ENCODE peak calls at places on chromosome 19, in ten cellular contexts. One of them, this sample, is unnamed.

GRCh38 chr19:11166281-11167142 is 10.9 kb upstream of the SPC24 start:
- DNase-seq in C1 segment of cervical spinal cord: no peak
- DNase-seq in fibroblast of lung: no peak
- DNase-seq in activated CD4-positive, alpha-beta T cell treated with anti-CD3 and anti-CD28 coated beads, Interleukin-2, amount 50 U/mL, for 1 hour: no peak
- DNase-seq in frontal cortex: no peak
- DNase-seq in activated T-helper 1 cell treated with Interleukin-2 at 50 U/mL for 16 hours: no peak
- DNase-seq in neural crest cell: no peak
- DNase-seq in upper lobe of right lung: no peak
- DNase-seq in endothelial cell: no peak
- DNase-seq in head of caudate nucleus: no peak
- DNase-seq in this sample: no peak

GRCh38 chr19:18856385-18857126 is 24.8 kb downstream of the UPF1 start:
- DNase-seq in C1 segment of cervical spinal cord: no peak
- DNase-seq in fibroblast of lung: no peak
- DNase-seq in activated CD4-positive, alpha-beta T cell treated with anti-CD3 and anti-CD28 coated beads, Interleukin-2, amount 50 U/mL, for 1 hour: no peak
- DNase-seq in frontal cortex: peak
- DNase-seq in activated T-helper 1 cell treated with Interleukin-2 at 50 U/mL for 16 hours: no peak
- DNase-seq in neural crest cell: no peak
- DNase-seq in upper lobe of right lung: no peak
- DNase-seq in endothelial cell: no peak
- DNase-seq in head of caudate nucleus: peak
- DNase-seq in this sample: no peak

GRCh38 chr19:48627211-48627864 is 8.0 kb downstream of the SPHK2 start:
- DNase-seq in C1 segment of cervical spinal cord: no peak
- DNase-seq in fibroblast of lung: no peak
- DNase-seq in activated CD4-positive, alpha-beta T cell treated with anti-CD3 and anti-CD28 coated beads, Interleukin-2, amount 50 U/mL, for 1 hour: no peak
- DNase-seq in frontal cortex: no peak
- DNase-seq in activated T-helper 1 cell treated with Interleukin-2 at 50 U/mL for 16 hours: no peak
- DNase-seq in neural crest cell: no peak
- DNase-seq in upper lobe of right lung: peak
- DNase-seq in endothelial cell: no peak
- DNase-seq in head of caudate nucleus: no peak
- DNase-seq in this sample: no peak

GRCh38 chr19:50417138-50417849 is 1.4 kb upstream of the SPIB start:
- DNase-seq in C1 segment of cervical spinal cord: no peak
- DNase-seq in fibroblast of lung: no peak
- DNase-seq in activated CD4-positive, alpha-beta T cell treated with anti-CD3 and anti-CD28 coated beads, Interleukin-2, amount 50 U/mL, for 1 hour: no peak
- DNase-seq in frontal cortex: no peak
- DNase-seq in activated T-helper 1 cell treated with Interleukin-2 at 50 U/mL for 16 hours: no peak
- DNase-seq in neural crest cell: no peak
- DNase-seq in upper lobe of right lung: no peak
- DNase-seq in endothelial cell: no peak
- DNase-seq in head of caudate nucleus: no peak
- DNase-seq in this sample: peak

GRCh38 chr19:33702606-33703437 is 81.1 kb downstream of the CHST8 start:
- DNase-seq in C1 segment of cervical spinal cord: no peak
- DNase-seq in fibroblast of lung: no peak
- DNase-seq in activated CD4-positive, alpha-beta T cell treated with anti-CD3 and anti-CD28 coated beads, Interleukin-2, amount 50 U/mL, for 1 hour: no peak
- DNase-seq in frontal cortex: no peak
- DNase-seq in activated T-helper 1 cell treated with Interleukin-2 at 50 U/mL for 16 hours: no peak
- DNase-seq in neural crest cell: no peak
- DNase-seq in upper lobe of right lung: peak
- DNase-seq in endothelial cell: no peak
- DNase-seq in head of caudate nucleus: no peak
- DNase-seq in this sample: no peak

GRCh38 chr19:7973883-7974282 is 30.4 kb upstream of the TIMM44 start:
- DNase-seq in C1 segment of cervical spinal cord: peak
- DNase-seq in fibroblast of lung: no peak
- DNase-seq in activated CD4-positive, alpha-beta T cell treated with anti-CD3 and anti-CD28 coated beads, Interleukin-2, amount 50 U/mL, for 1 hour: no peak
- DNase-seq in frontal cortex: no peak
- DNase-seq in activated T-helper 1 cell treated with Interleukin-2 at 50 U/mL for 16 hours: no peak
- DNase-seq in neural crest cell: no peak
- DNase-seq in upper lobe of right lung: no peak
- DNase-seq in endothelial cell: no peak
- DNase-seq in head of caudate nucleus: peak
- DNase-seq in this sample: no peak

GRCh38 chr19:1261512-1261862 is 7.6 kb upstream of the CIRBP start:
- DNase-seq in C1 segment of cervical spinal cord: no peak
- DNase-seq in fibroblast of lung: no peak
- DNase-seq in activated CD4-positive, alpha-beta T cell treated with anti-CD3 and anti-CD28 coated beads, Interleukin-2, amount 50 U/mL, for 1 hour: no peak
- DNase-seq in frontal cortex: no peak
- DNase-seq in activated T-helper 1 cell treated with Interleukin-2 at 50 U/mL for 16 hours: no peak
- DNase-seq in neural crest cell: no peak
- DNase-seq in upper lobe of right lung: peak
- DNase-seq in endothelial cell: no peak
- DNase-seq in head of caudate nucleus: no peak
- DNase-seq in this sample: no peak

GRCh38 chr19:12581100-12581499 is 29.5 kb downstream of the ZNF490 start:
- DNase-seq in C1 segment of cervical spinal cord: no peak
- DNase-seq in fibroblast of lung: no peak
- DNase-seq in activated CD4-positive, alpha-beta T cell treated with anti-CD3 and anti-CD28 coated beads, Interleukin-2, amount 50 U/mL, for 1 hour: no peak
- DNase-seq in frontal cortex: no peak
- DNase-seq in activated T-helper 1 cell treated with Interleukin-2 at 50 U/mL for 16 hours: no peak
- DNase-seq in neural crest cell: no peak
- DNase-seq in upper lobe of right lung: no peak
- DNase-seq in endothelial cell: no peak
- DNase-seq in head of caudate nucleus: no peak
- DNase-seq in this sample: no peak

GRCh38 chr19:1353144-1353543 is 30.6 kb upstream of the NDUFS7 start:
- DNase-seq in C1 segment of cervical spinal cord: no peak
- DNase-seq in fibroblast of lung: no peak
- DNase-seq in activated CD4-positive, alpha-beta T cell treated with anti-CD3 and anti-CD28 coated beads, Interleukin-2, amount 50 U/mL, for 1 hour: no peak
- DNase-seq in frontal cortex: no peak
- DNase-seq in activated T-helper 1 cell treated with Interleukin-2 at 50 U/mL for 16 hours: no peak
- DNase-seq in neural crest cell: no peak
- DNase-seq in upper lobe of right lung: no peak
- DNase-seq in endothelial cell: no peak
- DNase-seq in head of caudate nucleus: no peak
- DNase-seq in this sample: no peak

GRCh38 chr19:43802216-43802951 is at the start of gene LYPD5:
- DNase-seq in C1 segment of cervical spinal cord: no peak
- DNase-seq in fibroblast of lung: no peak
- DNase-seq in activated CD4-positive, alpha-beta T cell treated with anti-CD3 and anti-CD28 coated beads, Interleukin-2, amount 50 U/mL, for 1 hour: no peak
- DNase-seq in frontal cortex: no peak
- DNase-seq in activated T-helper 1 cell treated with Interleukin-2 at 50 U/mL for 16 hours: no peak
- DNase-seq in neural crest cell: no peak
- DNase-seq in upper lobe of right lung: no peak
- DNase-seq in endothelial cell: no peak
- DNase-seq in head of caudate nucleus: no peak
- DNase-seq in this sample: no peak

GRCh38 chr19:7500811-7501450 is 12.1 kb upstream of the PEX11G start:
- DNase-seq in C1 segment of cervical spinal cord: peak
- DNase-seq in fibroblast of lung: peak
- DNase-seq in activated CD4-positive, alpha-beta T cell treated with anti-CD3 and anti-CD28 coated beads, Interleukin-2, amount 50 U/mL, for 1 hour: peak
- DNase-seq in frontal cortex: peak
- DNase-seq in activated T-helper 1 cell treated with Interleukin-2 at 50 U/mL for 16 hours: no peak
- DNase-seq in neural crest cell: peak
- DNase-seq in upper lobe of right lung: peak
- DNase-seq in endothelial cell: peak
- DNase-seq in head of caudate nucleus: peak
- DNase-seq in this sample: peak

GRCh38 chr19:16252459-16253205 is 54.9 kb downstream of the AP1M1 start:
- DNase-seq in C1 segment of cervical spinal cord: no peak
- DNase-seq in fibroblast of lung: no peak
- DNase-seq in activated CD4-positive, alpha-beta T cell treated with anti-CD3 and anti-CD28 coated beads, Interleukin-2, amount 50 U/mL, for 1 hour: no peak
- DNase-seq in frontal cortex: no peak
- DNase-seq in activated T-helper 1 cell treated with Interleukin-2 at 50 U/mL for 16 hours: no peak
- DNase-seq in neural crest cell: no peak
- DNase-seq in upper lobe of right lung: no peak
- DNase-seq in endothelial cell: no peak
- DNase-seq in head of caudate nucleus: no peak
- DNase-seq in this sample: no peak

GRCh38 chr19:46225558-46226004 is 4.0 kb upstream of the IGFL1 start:
- DNase-seq in C1 segment of cervical spinal cord: no peak
- DNase-seq in fibroblast of lung: peak
- DNase-seq in activated CD4-positive, alpha-beta T cell treated with anti-CD3 and anti-CD28 coated beads, Interleukin-2, amount 50 U/mL, for 1 hour: no peak
- DNase-seq in frontal cortex: no peak
- DNase-seq in activated T-helper 1 cell treated with Interleukin-2 at 50 U/mL for 16 hours: no peak
- DNase-seq in neural crest cell: no peak
- DNase-seq in upper lobe of right lung: no peak
- DNase-seq in endothelial cell: peak
- DNase-seq in head of caudate nucleus: no peak
- DNase-seq in this sample: no peak

GRCh38 chr19:38082256-38083118 is 141.5 kb downstream of the DPF1 start:
- DNase-seq in C1 segment of cervical spinal cord: no peak
- DNase-seq in fibroblast of lung: no peak
- DNase-seq in activated CD4-positive, alpha-beta T cell treated with anti-CD3 and anti-CD28 coated beads, Interleukin-2, amount 50 U/mL, for 1 hour: no peak
- DNase-seq in frontal cortex: no peak
- DNase-seq in activated T-helper 1 cell treated with Interleukin-2 at 50 U/mL for 16 hours: no peak
- DNase-seq in neural crest cell: no peak
- DNase-seq in upper lobe of right lung: no peak
- DNase-seq in endothelial cell: no peak
- DNase-seq in head of caudate nucleus: no peak
- DNase-seq in this sample: no peak

GRCh38 chr19:53007200-53008054 is 6.3 kb upstream of the ERVV-1 start:
- DNase-seq in C1 segment of cervical spinal cord: no peak
- DNase-seq in fibroblast of lung: no peak
- DNase-seq in activated CD4-positive, alpha-beta T cell treated with anti-CD3 and anti-CD28 coated beads, Interleukin-2, amount 50 U/mL, for 1 hour: no peak
- DNase-seq in frontal cortex: no peak
- DNase-seq in activated T-helper 1 cell treated with Interleukin-2 at 50 U/mL for 16 hours: no peak
- DNase-seq in neural crest cell: no peak
- DNase-seq in upper lobe of right lung: no peak
- DNase-seq in endothelial cell: no peak
- DNase-seq in head of caudate nucleus: no peak
- DNase-seq in this sample: no peak

GRCh38 chr19:8454218-8454617 is 9.4 kb downstream of the HNRNPM start:
- DNase-seq in C1 segment of cervical spinal cord: no peak
- DNase-seq in fibroblast of lung: no peak
- DNase-seq in activated CD4-positive, alpha-beta T cell treated with anti-CD3 and anti-CD28 coated beads, Interleukin-2, amount 50 U/mL, for 1 hour: no peak
- DNase-seq in frontal cortex: no peak
- DNase-seq in activated T-helper 1 cell treated with Interleukin-2 at 50 U/mL for 16 hours: no peak
- DNase-seq in neural crest cell: no peak
- DNase-seq in upper lobe of right lung: no peak
- DNase-seq in endothelial cell: no peak
- DNase-seq in head of caudate nucleus: no peak
- DNase-seq in this sample: no peak

This sample was measured in NCI-H526.